ENCODE peak calls at places on chromosome X, in five cellular contexts. L is IMR-90, X is H1, N is neuronal stem cell, O is mesendoderm. Z is an unnamed sample.

GRCh38 chrX:3962511-3963350 is 249.3 kb upstream of the PRKX start:
- DNase-seq in L (peak; percentile 16), X (no peak), N (peak; percentile 27), O (peak; percentile 29), Z (peak; percentile 2)

GRCh38 chrX:72394518-72395163 is 88.9 kb upstream of the CITED1 start:
- DNase-seq in L (peak; percentile 50), X (no peak), N (no peak), O (no peak), Z (peak; percentile 14)

GRCh38 chrX:41029332-41029731 is 55.9 kb upstream of the USP9X start:
- DNase-seq in L (peak; percentile 19), X (no peak), N (no peak), O (no peak), Z (peak; percentile 40)

GRCh38 chrX:9153299-9153698 is 119.4 kb upstream of the FAM9B start:
- DNase-seq in L (peak; percentile 65), X (no peak), N (no peak), O (no peak), Z (peak; percentile 48)

GRCh38 chrX:100687128-100687527 is 43.1 kb downstream of the SRPX2 start:
- DNase-seq in L (no peak), X (no peak), N (no peak), O (no peak), Z (no peak)

GRCh38 chrX:37785569-37785968 is 5.7 kb downstream of the CYBB start:
- DNase-seq in L (no peak), X (no peak), N (no peak), O (no peak), Z (no peak)

GRCh38 chrX:39682778-39683177 is 415.0 kb downstream of the BCOR start:
- DNase-seq in L (no peak), X (no peak), N (no peak), O (peak; percentile 63), Z (no peak)

GRCh38 chrX:24113161-24113560 is 36.4 kb upstream of the ZFX start:
- DNase-seq in L (peak; percentile 76), X (no peak), N (no peak), O (no peak), Z (no peak)

GRCh38 chrX:40809210-40809609 is 73.9 kb upstream of the MED14 start:
- DNase-seq in L (peak; percentile 49), X (no peak), N (no peak), O (no peak), Z (peak; percentile 36)

GRCh38 chrX:45715787-45716186 is 515.1 kb upstream of the DIPK2B start:
- DNase-seq in L (peak; percentile 65), X (no peak), N (no peak), O (peak; percentile 0), Z (no peak)

GRCh38 chrX:276588-277171 is 4.5 kb upstream of the PLCXD1 start:
- DNase-seq in L (peak; percentile 76), X (no peak), N (no peak), O (no peak), Z (peak; percentile 80)

GRCh38 chrX:274904-275475 is 6.2 kb upstream of the PLCXD1 start:
- DNase-seq in L (no peak), X (peak; percentile 71), N (peak; percentile 65), O (peak; percentile 81), Z (peak; percentile 72)

GRCh38 chrX:275476-275966 is 5.7 kb upstream of the PLCXD1 start:
- DNase-seq in L (no peak), X (peak; percentile 66), N (no peak), O (no peak), Z (no peak)

GRCh38 chrX:270848-271367 is 10.3 kb upstream of the PLCXD1 start:
- DNase-seq in L (no peak), X (no peak), N (no peak), O (no peak), Z (no peak)

DNA sequence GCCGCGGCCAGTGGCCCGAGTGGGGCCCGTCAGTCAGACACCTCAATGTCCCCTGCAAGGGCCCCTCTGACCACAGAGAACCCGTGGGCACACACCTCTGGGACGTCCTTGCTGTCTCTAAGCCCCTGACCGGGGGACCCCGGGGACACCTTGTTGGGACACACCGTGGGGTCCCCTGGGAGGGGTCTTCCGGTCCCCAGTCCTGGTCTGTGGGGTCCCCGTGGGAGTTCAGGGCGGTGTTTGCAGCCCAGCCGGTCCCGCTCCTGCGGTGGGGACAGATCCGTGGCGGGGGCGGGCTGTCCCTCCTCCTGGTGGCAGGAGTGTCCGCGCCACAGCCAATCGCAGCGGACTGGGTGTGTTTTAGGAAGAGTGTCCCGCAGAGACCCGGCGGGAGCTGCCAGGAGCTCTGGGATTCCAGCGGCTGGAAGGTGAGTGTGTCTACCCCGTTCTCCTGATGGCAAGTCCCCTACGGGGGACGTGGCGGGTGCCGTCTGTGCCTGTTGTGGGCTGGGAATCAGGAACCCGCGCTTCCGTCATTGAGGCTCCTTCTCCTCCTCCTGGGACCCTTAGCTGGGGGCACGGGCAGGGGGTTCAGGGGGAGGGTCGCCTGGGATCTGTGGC is 5.1 kb upstream of the PLCXD1 start:
- DNase-seq in L (peak; percentile 37), X (peak; percentile 87), N (peak; percentile 56), O (peak; percentile 88), Z (peak; percentile 70)
- H3K9ac ChIP-seq in L (peak overlapping the region; percentile 38), X (no peak overlapping the region), N (peak overlapping the region; percentile 96), O (peak overlapping the region; percentile 88), Z (peak overlapping the region; percentile 83)

GRCh38 chrX:124328765-124329164 is 3.7 kb upstream of the TEX13D start:
- DNase-seq in L (no peak), X (no peak), N (no peak), O (peak; percentile 13), Z (no peak)

GRCh38 chrX:124325732-124326131 is 6.7 kb upstream of the TEX13D start:
- DNase-seq in L (no peak), X (no peak), N (no peak), O (no peak), Z (no peak)
- H3K79me1 ChIP-seq in L (no peaks in the 10 kb centered on the region), X (no peaks in the 10 kb centered on the region), N (no peaks in the 10 kb centered on the region), O (no peaks in the 10 kb centered on the region), Z (no peaks in the 10 kb centered on the region)

GRCh38 chrX:69238153-69238959 is 73.1 kb upstream of the PJA1 start:
- DNase-seq in L (no peak), X (no peak), N (no peak), O (no peak), Z (no peak)
- H3K9ac ChIP-seq in L (no peak overlapping the region), X (no peak overlapping the region), N (no peak overlapping the region), O (no peak overlapping the region), Z (no peak overlapping the region)

GRCh38 chrX:115330498-115331138 is 41.1 kb downstream of the LUZP4 start:
- DNase-seq in L (peak; percentile 76), X (no peak), N (no peak), O (peak; percentile 67), Z (peak; percentile 67)
- H3K79me1 ChIP-seq in L (no peaks in the 10 kb centered on the region), X (no peaks in the 10 kb centered on the region), N (no peaks in the 10 kb centered on the region), O (no peaks in the 10 kb centered on the region), Z (no peaks in the 10 kb centered on the region)

GRCh38 chrX:110315541-110315940 is 2.3 kb downstream of the AMMECR1 start:
- DNase-seq in L (no peak), X (no peak), N (no peak), O (no peak), Z (no peak)

GRCh38 chrX:110317079-110317819 is 636 bp downstream of the AMMECR1 start:
- DNase-seq in L (no peak), X (peak; percentile 47), N (peak; percentile 0), O (peak; percentile 16), Z (peak; percentile 28)

GRCh38 chrX:110318664-110318968 is 731 bp upstream of the AMMECR1 start:
- DNase-seq in L (no peak), X (no peak), N (no peak), O (no peak), Z (no peak)

GRCh38 chrX:110317820-110318663 is at the start of gene AMMECR1:
- DNase-seq in L (peak; percentile 79), X (peak; percentile 67), N (peak; percentile 72), O (peak; percentile 81), Z (peak; percentile 80)

GRCh38 chrX:110316351-110317078 is 1.4 kb downstream of the AMMECR1 start:
- DNase-seq in L (no peak), X (no peak), N (no peak), O (peak; percentile 1), Z (peak; percentile 33)
- H3K9ac ChIP-seq in L (peak overlapping the region; percentile 96), X (no peak overlapping the region), N (no peak overlapping the region), O (peak overlapping the region; percentile 86), Z (peak overlapping the region; percentile 94)

GRCh38 chrX:80816051-80816450 is 6.4 kb upstream of the BRWD3 start:
- DNase-seq in L (no peak), X (no peak), N (no peak), O (peak; percentile 59), Z (no peak)
- H3K79me1 ChIP-seq in L (no peaks in the 10 kb centered on the region), X (no peaks in the 10 kb centered on the region), N (no peaks in the 10 kb centered on the region), O (no peaks in the 10 kb centered on the region), Z (no peaks in the 10 kb centered on the region)

GRCh38 chrX:128759177-128759576 is 707.0 kb upstream of the ACTRT1 start:
- DNase-seq in L (no peak), X (no peak), N (no peak), O (no peak), Z (no peak)

GRCh38 chrX:128759745-128760144 is 707.5 kb upstream of the ACTRT1 start:
- DNase-seq in L (no peak), X (no peak), N (no peak), O (no peak), Z (no peak)

GRCh38 chrX:128754130-128754529 is 701.9 kb upstream of the ACTRT1 start:
- DNase-seq in L (no peak), X (no peak), N (no peak), O (peak; percentile 75), Z (no peak)
- H3K9ac ChIP-seq in L (no peak overlapping the region), X (no peak overlapping the region), N (no peak overlapping the region), O (no peak overlapping the region), Z (no peak overlapping the region)

Z was measured in mesenchymal stem cell.